ENCODE peak calls at places on chromosome 1, in eight cellular contexts. P is tibial artery; T is stimulated activated naive CD8-positive, alpha-beta T cell treated with anti-CD3 and anti-CD28 coated beads, Interleukin-15, Interleukin-2, amounts not matched to agents 100 U/mL and 50 U/mL, for 24 hours; Z is HTR-8/SVneo; D is fibroblast of mammary gland; Q is GM03348; W is HS-27A; N is glutamatergic neuron. H is an unnamed sample.

GRCh38 chr1:113542221-113542701 is 151.9 kb downstream of the MAGI3 start:
- DNase-seq in P (no peak), T (no peak), Z (peak), D (peak), Q (peak), W (peak), N (no peak), H (no peak)

GRCh38 chr1:20290624-20291597 is at the start of gene VWA5B1:
- DNase-seq in P (no peak), T (no peak), Z (no peak), D (no peak), Q (no peak), W (no peak), N (peak), H (peak)

GRCh38 chr1:22773981-22774471 is 63.4 kb downstream of the EPHB2 start:
- DNase-seq in P (peak), T (no peak), Z (no peak), D (peak), Q (peak), W (no peak), N (no peak), H (no peak)

GRCh38 chr1:9101510-9102146 is 27.3 kb downstream of the GPR157 start:
- DNase-seq in P (no peak), T (peak), Z (peak), D (peak), Q (peak), W (no peak), N (peak), H (peak)

GRCh38 chr1:231266811-231267322 is 25.9 kb downstream of the GNPAT start:
- DNase-seq in P (no peak), T (no peak), Z (no peak), D (peak), Q (no peak), W (no peak), N (no peak), H (no peak)

GRCh38 chr1:230375149-230375548 is 51.0 kb downstream of the PGBD5 start:
- DNase-seq in P (no peak), T (no peak), Z (no peak), D (no peak), Q (no peak), W (no peak), N (no peak), H (no peak)

GRCh38 chr1:110337704-110338199 is 1.4 kb upstream of the RBM15 start:
- DNase-seq in P (peak), T (peak), Z (peak), D (no peak), Q (peak), W (no peak), N (peak), H (peak)

GRCh38 chr1:56146449-56146848 is 432.9 kb downstream of the PLPP3 start:
- DNase-seq in P (no peak), T (no peak), Z (no peak), D (peak), Q (peak), W (no peak), N (no peak), H (no peak)

GRCh38 chr1:23555949-23556640 is 3.2 kb downstream of the ID3 start:
- DNase-seq in P (peak), T (no peak), Z (no peak), D (peak), Q (no peak), W (no peak), N (no peak), H (no peak)

GRCh38 chr1:63276625-63277024 is 45.7 kb upstream of the FOXD3 start:
- DNase-seq in P (no peak), T (no peak), Z (no peak), D (no peak), Q (no peak), W (no peak), N (peak), H (no peak)

GRCh38 chr1:165253818-165254254 is 102.7 kb downstream of the LMX1A start:
- DNase-seq in P (no peak), T (no peak), Z (no peak), D (no peak), Q (no peak), W (no peak), N (no peak), H (peak)

GRCh38 chr1:228082975-228083870 is 715 bp downstream of the ARF1 start:
- DNase-seq in P (peak), T (peak), Z (no peak), D (no peak), Q (peak), W (no peak), N (peak), H (no peak)

H was measured in NCI-H2171 treated with DMSO at 0.1 percent for 48 hours.